ENCODE peak calls at places on chromosomes 1 and 21, in four cellular contexts. Q, V, A and I are unnamed samples.

GRCh38 chr21:37207441-37208009 is 59.6 kb downstream of the VPS26C start:
- DNase-seq in Q (peak), A (no peak), V (no peak), I (no peak)

GRCh38 chr1:7549693-7550161 is 221.4 kb upstream of the VAMP3 start:
- DNase-seq in V (no peak), Q (no peak), A (no peak), I (no peak)

GRCh38 chr1:151825811-151826660 is 5.6 kb downstream of the RORC start:
- DNase-seq in A (no peak), V (no peak), Q (no peak), I (no peak)

GRCh38 chr1:7363481-7363880 is 407.6 kb upstream of the VAMP3 start:
- DNase-seq in A (no peak), Q (no peak), V (no peak), I (no peak)

GRCh38 chr1:174534789-174535188 is 87.0 kb downstream of the GPR52 start:
- DNase-seq in V (no peak), Q (no peak), A (no peak), I (no peak)

GRCh38 chr1:119659628-119660027 is 11.6 kb upstream of the ZNF697 start:
- DNase-seq in A (no peak), V (peak), Q (no peak), I (no peak)

GRCh38 chr1:202210370-202210769 is 16.8 kb downstream of the LGR6 start:
- DNase-seq in Q (peak), A (no peak), V (no peak), I (no peak)

GRCh38 chr1:12461764-12462163 is 156.2 kb downstream of the DHRS3 start:
- DNase-seq in A (no peak), Q (no peak), V (no peak), I (no peak)

GRCh38 chr1:34049477-34049876 is 115.6 kb downstream of the CSMD2 start:
- DNase-seq in A (no peak), Q (no peak), V (no peak), I (no peak)

GRCh38 chr1:227918083-227918700 is 29.5 kb downstream of the WNT9A start:
- DNase-seq in A (peak), V (no peak), Q (no peak), I (no peak)

GRCh38 chr1:227916655-227917054 is 31.1 kb downstream of the WNT9A start:
- DNase-seq in A (no peak), Q (no peak), V (no peak), I (no peak)

GRCh38 chr1:227918736-227919135 is 29.0 kb downstream of the WNT9A start:
- DNase-seq in Q (no peak), V (no peak), A (no peak), I (no peak)

GRCh38 chr1:227915564-227916553 is 31.9 kb downstream of the WNT9A start:
- DNase-seq in V (no peak), A (peak), Q (peak), I (no peak)

DNA sequence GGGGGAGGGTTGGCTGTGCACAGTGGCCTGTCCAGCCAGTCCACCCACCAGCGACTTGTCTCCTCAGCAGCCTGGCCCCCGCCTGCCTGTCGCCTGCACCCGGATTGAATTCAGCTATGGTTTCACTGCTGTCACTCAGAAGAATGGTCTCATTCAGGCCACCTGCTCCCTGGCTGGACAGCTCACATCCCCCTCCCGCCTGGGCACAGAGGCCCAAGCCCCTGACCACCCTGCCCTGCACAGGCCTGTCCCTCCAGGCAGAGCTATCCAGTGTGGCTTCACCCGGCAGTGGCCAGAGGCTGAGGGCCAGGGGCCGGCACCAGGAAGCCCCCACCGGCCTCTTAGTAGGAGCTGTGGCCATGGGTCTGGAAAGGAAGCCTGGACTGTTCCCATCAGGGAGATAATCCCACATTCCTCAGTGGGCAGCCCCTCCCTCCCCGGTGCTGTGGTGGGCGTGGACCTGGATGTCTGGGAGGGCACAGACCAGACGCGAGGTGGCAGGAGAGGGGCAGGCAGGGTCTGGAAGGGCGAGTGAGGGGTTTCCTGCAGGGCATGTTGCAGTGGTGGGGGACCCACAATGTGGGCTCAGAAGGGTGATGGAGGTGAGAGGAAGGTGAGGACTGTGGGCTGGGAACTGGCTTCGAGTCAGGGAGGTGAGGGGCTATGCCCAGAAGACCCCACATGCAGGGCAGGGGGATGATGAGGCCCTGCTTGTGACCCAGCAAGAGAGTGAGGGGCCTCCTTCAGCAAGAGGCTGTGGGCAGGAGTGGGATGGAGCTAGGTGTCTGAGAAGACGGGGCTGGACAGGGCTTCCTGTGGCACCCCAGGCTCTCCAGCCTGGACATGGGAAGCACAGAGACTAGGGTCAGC is 30.4 kb downstream of the WNT9A start:
- DNase-seq in V (no peak), A (peak), Q (no peak), I (no peak)
- H3K4me3 ChIP-seq in V (no peak), A (no peak), Q (no peak), I (no peak)

GRCh38 chr1:108561145-108561458 is 1.2 kb downstream of the EEIG2 start:
- DNase-seq in Q (no peak), A (no peak), V (no peak), I (no peak)
- TF ChIP-seq CTCF in Q (no peak), A (no peak), V (no peak), I (no peak)

GRCh38 chr1:121519042-121519755 is 334.4 kb downstream of the SRGAP2C start:
- DNase-seq in Q (no peak), A (peak), V (peak), I (no peak)
- H3K4me3 ChIP-seq in Q (peak), A (no peak), V (peak), I (no peak)

GRCh38 chr1:2916706-2917105 is 104.6 kb upstream of the ACTRT2 start:
- DNase-seq in Q (no peak), A (no peak), V (no peak), I (no peak)

GRCh38 chr1:2916153-2916552 is 105.1 kb upstream of the ACTRT2 start:
- DNase-seq in V (no peak), A (no peak), Q (no peak), I (no peak)

GRCh38 chr1:2913091-2913490 is 108.2 kb upstream of the ACTRT2 start:
- DNase-seq in Q (no peak), V (no peak), A (no peak), I (no peak)

GRCh38 chr1:2912424-2912823 is 108.8 kb upstream of the ACTRT2 start:
- DNase-seq in V (no peak), Q (no peak), A (no peak), I (no peak)

DNA sequence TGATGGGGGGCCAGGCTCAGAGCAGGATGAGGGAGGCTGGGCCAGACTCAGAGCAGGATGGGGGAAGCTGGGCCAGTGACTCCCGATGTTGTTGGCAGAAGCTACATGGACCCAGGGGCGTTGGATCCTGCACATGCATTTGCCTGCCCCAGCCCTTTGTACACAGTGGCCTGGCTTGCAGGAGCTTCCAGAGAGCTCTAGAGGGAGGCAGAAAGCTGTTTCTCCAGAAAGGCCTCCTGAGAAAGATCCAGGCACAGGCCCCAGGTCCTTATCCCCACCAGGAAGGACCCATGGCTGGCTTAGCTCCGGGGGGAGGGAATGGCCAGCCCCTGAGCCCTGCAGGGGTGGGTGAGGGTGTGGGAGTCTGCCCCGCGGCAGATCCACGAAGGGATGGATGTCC is 106.6 kb upstream of the ACTRT2 start:
- DNase-seq in V (no peak), Q (no peak), A (no peak), I (no peak)
- TF ChIP-seq CTCF in V (no peak), Q (no peak), A (no peak), I (peak)

GRCh38 chr21:38725196-38726157 is 80.3 kb upstream of the ETS2 start:
- DNase-seq in Q (no peak), A (no peak), V (no peak), I (no peak)
- H3K4me3 ChIP-seq in Q (no peak), A (no peak), V (no peak), I (no peak)

GRCh38 chr1:241499910-241500309 is 19.6 kb downstream of the FH start:
- DNase-seq in A (no peak), Q (no peak), V (peak), I (no peak)
- TF ChIP-seq CTCF in A (no peak), Q (no peak), V (peak), I (peak)

GRCh38 chr1:41672641-41673313 is 188.3 kb upstream of the EDN2 start:
- DNase-seq in Q (no peak), A (no peak), V (peak), I (no peak)
- H3K4me3 ChIP-seq in Q (no peak), A (no peak), V (no peak), I (no peak)

GRCh38 chr21:38815060-38815405 is 9.3 kb downstream of the ETS2 start:
- DNase-seq in A (no peak), V (no peak), Q (no peak), I (no peak)

GRCh38 chr21:38813143-38813542 is 7.4 kb downstream of the ETS2 start:
- DNase-seq in A (no peak), V (no peak), Q (no peak), I (no peak)

GRCh38 chr21:38816400-38816973 is 10.8 kb downstream of the ETS2 start:
- DNase-seq in V (no peak), Q (no peak), A (no peak), I (no peak)

GRCh38 chr21:38813554-38813953 is 7.8 kb downstream of the ETS2 start:
- DNase-seq in V (no peak), Q (no peak), A (no peak), I (no peak)

GRCh38 chr21:38814126-38815059 is 8.7 kb downstream of the ETS2 start:
- DNase-seq in Q (no peak), V (no peak), A (no peak), I (no peak)
- TF ChIP-seq CTCF in Q (no peak), V (no peak), A (no peak), I (no peak)